ENCODE peak calls at places on chromosomes 12 and 14, in seven cellular contexts. C is HCT116, O is SK-N-SH, M is K562, U is GM12878, X is H1, Q is HepG2. N is an unnamed sample.

GRCh38 chr14:104927901-104928300 is 3.2 kb downstream of the PLD4 start:
- DNase-seq in C (no peak), O (no peak), M (no peak), U (no peak), X (no peak), Q (no peak), N (no peak)

GRCh38 chr12:81450920-81451739 is 308.0 kb downstream of the PPFIA2 start:
- DNase-seq in C (peak; percentile 76), O (peak; percentile 56), M (peak; percentile 27), U (no peak), X (peak; percentile 25), Q (peak; percentile 58), N (peak; percentile 86)

GRCh38 chr12:28884861-28885260 is 264.2 kb upstream of the FAR2 start:
- DNase-seq in C (no peak), O (peak; percentile 3), M (no peak), U (no peak), X (no peak), Q (no peak), N (no peak)

GRCh38 chr12:54033980-54034783 is 1.3 kb downstream of the HOXC5 start:
- DNase-seq in C (no peak), O (peak; percentile 83), M (no peak), U (no peak), X (no peak), Q (no peak), N (no peak)

GRCh38 chr14:37034410-37035285 is 137.8 kb downstream of the SLC25A21 start:
- DNase-seq in C (no peak), O (no peak), M (no peak), U (no peak), X (no peak), Q (no peak), N (no peak)

GRCh38 chr14:83173687-83174086 is 1640.0 kb upstream of the SEL1L start:
- DNase-seq in C (no peak), O (no peak), M (no peak), U (no peak), X (no peak), Q (no peak), N (no peak)

GRCh38 chr14:84566109-84566508 is 963.8 kb upstream of the FLRT2 start:
- DNase-seq in C (no peak), O (no peak), M (no peak), U (no peak), X (no peak), Q (no peak), N (no peak)

GRCh38 chr14:69673578-69674305 is 62.3 kb downstream of the SUSD6 start:
- DNase-seq in C (no peak), O (no peak), M (no peak), U (no peak), X (no peak), Q (no peak), N (no peak)

GRCh38 chr12:81888341-81888740 is 129.2 kb upstream of the PPFIA2 start:
- DNase-seq in C (no peak), O (no peak), M (no peak), U (no peak), X (no peak), Q (no peak), N (no peak)

GRCh38 chr12:49489720-49490119 is 49.1 kb upstream of the KCNH3 start:
- DNase-seq in C (peak; percentile 70), O (no peak), M (no peak), U (no peak), X (no peak), Q (no peak), N (no peak)

GRCh38 chr12:31522607-31523006 is 68.3 kb downstream of the DENND5B start:
- DNase-seq in C (no peak), O (no peak), M (no peak), U (no peak), X (no peak), Q (no peak), N (no peak)

GRCh38 chr14:72652179-72652578 is 241.7 kb downstream of the DPF3 start:
- DNase-seq in C (no peak), O (no peak), M (no peak), U (no peak), X (no peak), Q (no peak), N (no peak)

GRCh38 chr12:16531623-16532022 is 74.3 kb downstream of the LMO3 start:
- DNase-seq in C (no peak), O (peak; percentile 4), M (no peak), U (no peak), X (no peak), Q (no peak), N (no peak)

GRCh38 chr12:117580718-117581062 is 219.3 kb upstream of the NOS1 start:
- DNase-seq in C (peak; percentile 24), O (peak; percentile 70), M (peak; percentile 68), U (no peak), X (peak; percentile 77), Q (no peak), N (no peak)

DNA sequence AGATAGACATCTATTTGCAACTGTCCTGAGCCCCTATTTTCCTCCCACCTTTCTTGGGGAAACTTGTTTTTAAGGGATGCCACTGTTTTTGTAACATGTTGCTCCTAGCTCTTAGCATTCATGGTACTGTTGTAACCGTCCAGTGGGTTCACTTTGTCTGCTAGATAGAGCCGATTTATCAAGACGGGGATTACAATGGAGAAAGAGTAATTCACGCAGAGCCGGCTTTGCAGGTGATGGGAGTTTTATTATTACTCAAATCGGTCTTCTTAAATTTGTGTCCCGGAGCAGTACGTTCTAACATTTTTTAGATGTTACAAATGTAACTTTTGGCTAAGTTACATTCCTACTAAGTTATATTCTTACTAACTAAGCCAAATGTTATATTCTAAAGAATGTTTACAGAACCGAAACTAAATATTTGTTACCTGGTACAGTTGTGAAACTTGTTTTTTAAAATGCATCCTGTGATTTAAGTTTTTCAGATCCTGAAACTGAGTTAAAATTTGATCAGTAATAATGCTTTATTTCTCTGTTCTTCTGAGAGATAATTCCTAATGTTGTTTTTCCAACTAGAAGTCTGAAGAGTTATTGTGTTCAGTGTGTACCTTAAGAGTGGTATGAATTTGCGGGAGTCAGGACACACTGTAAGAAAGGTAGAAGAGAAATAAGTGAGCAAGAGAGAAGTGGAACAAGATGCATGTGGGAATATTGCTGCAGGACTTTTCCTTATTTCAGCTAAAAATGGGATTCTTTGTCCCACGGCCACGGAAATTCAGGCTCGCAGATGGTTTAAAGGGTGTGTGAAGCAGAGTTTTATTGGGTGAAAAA is 20.6 kb upstream of the CLEC2D start:
- DNase-seq in C (no peak), O (no peak), M (no peak), U (no peak), X (no peak), Q (no peak), N (no peak)
- TF ChIP-seq JUND in C (no peak), O (no peak), M (no peak), U (no peak), X (no peak), Q (no peak), N (no peak)

GRCh38 chr14:90692826-90693225 is 123.4 kb downstream of the TTC7B start:
- DNase-seq in C (no peak), O (no peak), M (no peak), U (no peak), X (no peak), Q (no peak), N (no peak)

GRCh38 chr14:90682615-90683014 is 133.6 kb downstream of the TTC7B start:
- DNase-seq in C (no peak), O (no peak), M (no peak), U (no peak), X (no peak), Q (no peak), N (no peak)

GRCh38 chr14:90692061-90692460 is 124.2 kb downstream of the TTC7B start:
- DNase-seq in C (no peak), O (no peak), M (no peak), U (no peak), X (no peak), Q (no peak), N (no peak)

GRCh38 chr14:90691627-90692026 is 124.6 kb downstream of the TTC7B start:
- DNase-seq in C (no peak), O (no peak), M (no peak), U (no peak), X (no peak), Q (no peak), N (no peak)

DNA sequence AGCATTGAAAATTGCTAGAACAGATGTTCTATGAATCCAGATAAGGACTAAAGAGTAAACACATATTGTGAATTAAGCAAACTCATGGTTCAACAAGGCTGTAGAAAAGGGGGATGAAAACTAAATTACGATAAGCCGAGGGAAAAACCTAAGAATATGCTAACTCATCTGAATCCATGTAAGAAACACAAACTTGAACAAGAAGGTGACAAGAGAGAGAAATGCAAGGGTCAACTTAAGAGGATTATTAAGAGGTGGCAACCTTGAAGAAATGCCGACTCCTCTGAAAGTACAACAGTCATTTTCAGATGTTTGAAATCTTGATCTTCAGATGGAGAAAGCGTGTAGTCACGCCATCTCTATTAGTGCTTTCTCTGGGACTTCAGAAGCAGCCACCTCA is 128.6 kb downstream of the TTC7B start:
- DNase-seq in C (no peak), O (no peak), M (no peak), U (no peak), X (no peak), Q (no peak), N (no peak)
- TF ChIP-seq JUND in C (no peak), O (no peak), M (no peak), U (no peak), X (no peak), Q (no peak), N (no peak)

DNA sequence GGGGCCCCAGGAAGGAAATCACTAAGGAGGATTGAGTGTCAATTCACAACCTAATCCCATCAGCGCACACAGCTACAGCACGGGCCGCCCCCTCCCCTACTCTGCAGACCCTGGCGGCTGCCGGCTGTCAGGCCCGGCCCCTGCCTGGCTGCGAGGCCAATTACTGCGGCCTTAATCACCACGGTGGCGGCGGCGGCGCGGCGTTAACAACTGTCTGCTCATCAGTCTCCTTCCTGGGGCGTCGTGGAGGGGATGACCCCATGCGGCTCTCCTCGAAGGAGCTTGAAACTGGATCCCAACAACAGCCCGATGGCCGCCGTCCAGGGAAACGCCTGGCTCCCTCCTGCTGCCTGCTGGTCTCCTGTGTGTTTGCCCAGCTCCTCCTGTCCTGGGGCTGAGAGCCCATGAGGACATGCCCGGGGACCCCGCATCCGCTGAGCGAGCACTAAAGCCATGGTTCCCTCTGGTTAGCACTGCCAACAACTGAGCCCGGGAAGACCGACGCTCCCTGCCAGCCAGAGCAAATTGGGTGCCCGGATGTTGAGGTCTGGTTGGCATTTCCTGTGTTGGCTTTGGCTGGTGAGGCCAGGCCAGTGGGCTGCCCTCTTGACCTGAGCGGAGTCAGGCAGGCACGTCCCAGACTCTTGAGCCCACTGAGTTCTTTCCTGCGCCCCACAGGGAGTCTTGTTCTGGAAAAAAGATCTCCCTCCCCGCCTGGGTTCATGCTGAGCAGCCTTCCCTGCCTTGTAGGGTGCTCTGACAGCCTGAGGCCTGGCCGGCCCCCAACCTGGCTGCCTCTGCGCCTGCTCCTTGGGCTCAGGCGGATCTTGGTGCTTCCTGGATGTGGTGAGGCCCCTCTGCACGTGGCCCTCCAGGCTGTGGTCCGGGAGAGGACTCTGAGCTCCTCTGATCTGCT is 21.7 kb upstream of the EIF2B2 start:
- DNase-seq in C (no peak), O (no peak), M (no peak), U (no peak), X (no peak), Q (no peak), N (no peak)
- TF ChIP-seq JUND in C (no peak), O (no peak), M (no peak), U (no peak), X (no peak), Q (no peak), N (no peak)

DNA sequence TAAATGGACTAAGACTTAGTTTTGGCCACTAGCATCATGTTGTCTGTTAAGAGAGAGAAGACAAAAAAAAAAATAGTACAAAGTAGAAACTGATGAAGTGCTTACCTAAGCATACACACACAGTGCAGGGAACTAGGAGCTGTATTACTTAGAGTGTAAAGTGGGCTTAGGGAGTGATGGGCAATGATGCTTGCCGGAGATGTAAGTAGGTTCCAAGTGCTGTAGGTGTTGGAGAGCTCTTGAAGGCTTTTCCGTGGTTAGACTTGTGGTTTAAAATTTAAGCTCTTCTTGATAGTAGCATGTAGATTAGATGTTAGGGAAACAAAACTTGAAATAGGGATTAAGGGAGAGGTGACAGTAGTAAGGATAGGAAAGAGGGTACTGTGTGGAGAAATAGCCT is 34.7 kb downstream of the MIA2 start:
- DNase-seq in C (no peak), O (no peak), M (peak; percentile 43), U (no peak), X (no peak), Q (peak; percentile 43), N (peak; percentile 11)
- TF ChIP-seq JUND in C (no peak), O (no peak), M (no peak), U (no peak), X (no peak), Q (no peak), N (no peak)

N was measured in T47D.